ENCODE peak calls at places on chromosome 4, in four cellular contexts. L is Calu3, W is OCI-LY7, S is fibroblast of pulmonary artery. G is an unnamed sample.

GRCh38 chr4:1200425-1201035 is 28.1 kb upstream of the SPON2 start:
- DNase-seq in L (no peak), W (no peak), S (peak), G (peak)

GRCh38 chr4:54233697-54234496 is 4.8 kb downstream of the PDGFRA start:
- DNase-seq in L (peak), W (peak), S (peak), G (peak)

GRCh38 chr4:95219109-95219508 is 329.7 kb downstream of the UNC5C start:
- DNase-seq in L (no peak), W (no peak), S (peak), G (no peak)

GRCh38 chr4:146095091-146095690 is 80.3 kb upstream of the LSM6 start:
- DNase-seq in L (peak), W (peak), S (peak), G (peak)

GRCh38 chr4:78298618-78299017 is 241.5 kb downstream of the FRAS1 start:
- DNase-seq in L (no peak), W (no peak), S (no peak), G (no peak)

GRCh38 chr4:46781434-46782092 is 127.5 kb downstream of the COX7B2 start:
- DNase-seq in L (no peak), W (no peak), S (no peak), G (no peak)

GRCh38 chr4:121822796-121823504 is 733 bp downstream of the CCNA2 start:
- DNase-seq in L (peak), W (peak), S (peak), G (peak)

GRCh38 chr4:48546336-48546735 is 56.3 kb downstream of the ZAR1 start:
- DNase-seq in L (peak), W (peak), S (peak), G (peak)

GRCh38 chr4:79964715-79965345 is 108.2 kb downstream of the ANTXR2 start:
- DNase-seq in L (no peak), W (no peak), S (no peak), G (no peak)

GRCh38 chr4:18020145-18020670 is 1.3 kb downstream of the LCORL start:
- DNase-seq in L (peak), W (peak), S (peak), G (peak)

GRCh38 chr4:1663549-1663948 is 20.6 kb downstream of the FAM53A start:
- DNase-seq in L (no peak), W (no peak), S (no peak), G (no peak)

GRCh38 chr4:75939890-75940691 is 722 bp downstream of the NAAA start:
- DNase-seq in L (peak), W (peak), S (peak), G (peak)

GRCh38 chr4:134202557-134202956 is 968 bp upstream of the PABPC4L start:
- DNase-seq in L (no peak), W (no peak), S (peak), G (no peak)

GRCh38 chr4:80192937-80193336 is 4.4 kb upstream of the PRDM8 start:
- DNase-seq in L (no peak), W (no peak), S (peak), G (no peak)

GRCh38 chr4:174451897-174452296 is 70.4 kb downstream of the HPGD start:
- DNase-seq in L (no peak), W (no peak), S (no peak), G (no peak)

GRCh38 chr4:174450452-174450851 is 71.8 kb downstream of the HPGD start:
- DNase-seq in L (no peak), W (no peak), S (no peak), G (no peak)

GRCh38 chr4:174454815-174455473 is 67.3 kb downstream of the HPGD start:
- DNase-seq in L (no peak), W (no peak), S (no peak), G (no peak)

GRCh38 chr4:174449152-174449551 is 73.1 kb downstream of the HPGD start:
- DNase-seq in L (no peak), W (no peak), S (no peak), G (no peak)

DNA sequence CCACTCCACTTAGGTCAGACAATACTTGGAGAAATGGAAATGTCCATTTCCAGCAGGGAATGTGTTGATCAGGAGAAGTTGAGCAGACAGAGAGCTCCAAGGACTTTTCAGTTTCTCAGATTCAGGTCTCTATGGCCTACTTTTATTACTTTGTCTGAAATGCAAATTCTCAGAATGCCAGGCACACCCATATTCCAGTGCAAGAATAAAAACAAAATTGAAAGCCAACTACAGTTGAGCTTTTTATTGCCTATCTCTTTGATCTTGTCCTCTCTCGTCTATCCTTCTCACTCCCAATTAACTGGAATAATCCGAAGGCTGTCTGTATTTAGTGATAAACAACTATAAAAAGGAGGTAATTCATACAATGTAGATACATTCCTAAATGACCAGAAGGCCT is 72.2 kb downstream of the HPGD start:
- DNase-seq in L (no peak), W (no peak), S (no peak), G (no peak)
- TF ChIP-seq CTCF in L (no peak), W (no peak), S (no peak), G (no peak)

GRCh38 chr4:26322349-26322748 is 1.5 kb downstream of the RBPJ start:
- DNase-seq in L (no peak), W (no peak), S (no peak), G (no peak)

GRCh38 chr4:26320159-26320452 is 708 bp upstream of the RBPJ start:
- DNase-seq in L (peak), W (peak), S (peak), G (peak)

GRCh38 chr4:26319467-26320158 is 1.2 kb upstream of the RBPJ start:
- DNase-seq in L (peak), W (peak), S (peak), G (peak)

GRCh38 chr4:26321326-26322276 is 787 bp downstream of the RBPJ start:
- DNase-seq in L (peak), W (peak), S (peak), G (peak)

DNA sequence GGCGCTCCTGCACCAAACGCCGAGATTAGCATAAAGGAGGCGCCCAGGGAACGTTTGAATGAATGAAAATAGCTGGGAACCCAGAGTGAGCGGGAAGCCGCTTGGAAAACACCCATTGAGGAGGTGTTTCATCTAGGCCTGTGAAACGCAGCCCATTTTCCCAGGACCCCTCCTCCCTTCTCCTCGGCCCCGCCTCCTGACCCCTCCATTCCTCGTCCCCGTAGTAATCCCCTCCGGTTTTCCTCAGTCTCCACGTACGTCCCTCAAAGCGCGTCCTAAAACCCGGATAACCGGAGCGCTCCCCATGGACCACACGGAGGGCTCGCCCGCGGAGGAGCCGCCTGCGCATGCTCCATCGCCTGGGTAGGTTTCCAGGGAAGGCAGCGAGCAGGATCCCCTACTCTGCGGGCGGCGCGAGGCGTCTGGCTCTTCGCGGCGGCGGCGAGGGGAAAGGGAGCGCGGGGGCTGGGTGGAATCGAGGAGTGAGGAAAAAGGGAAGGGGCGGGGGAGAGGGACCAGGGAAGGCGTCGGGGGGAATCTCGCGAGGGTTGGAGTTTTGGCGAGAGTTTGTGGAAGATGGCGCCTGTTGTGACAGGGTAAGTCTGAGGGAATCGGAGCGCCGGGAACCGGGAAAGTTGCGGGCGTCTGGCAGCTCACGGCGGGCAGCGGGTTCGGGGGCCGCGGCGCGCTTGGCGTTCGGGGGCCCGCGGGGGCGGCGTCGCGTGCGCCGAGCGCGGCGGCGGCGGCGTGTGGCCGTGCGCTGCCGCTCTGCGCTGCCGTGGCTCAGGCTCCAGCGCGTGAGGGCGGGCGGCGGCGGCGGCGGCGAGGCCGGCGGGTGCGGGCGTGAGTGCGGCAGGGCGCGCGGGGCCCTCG is at the start of gene RBPJ:
- DNase-seq in L (peak), W (peak), S (peak), G (peak)
- TF ChIP-seq CTCF in L (no peak), W (no peak), S (no peak), G (no peak)

DNA sequence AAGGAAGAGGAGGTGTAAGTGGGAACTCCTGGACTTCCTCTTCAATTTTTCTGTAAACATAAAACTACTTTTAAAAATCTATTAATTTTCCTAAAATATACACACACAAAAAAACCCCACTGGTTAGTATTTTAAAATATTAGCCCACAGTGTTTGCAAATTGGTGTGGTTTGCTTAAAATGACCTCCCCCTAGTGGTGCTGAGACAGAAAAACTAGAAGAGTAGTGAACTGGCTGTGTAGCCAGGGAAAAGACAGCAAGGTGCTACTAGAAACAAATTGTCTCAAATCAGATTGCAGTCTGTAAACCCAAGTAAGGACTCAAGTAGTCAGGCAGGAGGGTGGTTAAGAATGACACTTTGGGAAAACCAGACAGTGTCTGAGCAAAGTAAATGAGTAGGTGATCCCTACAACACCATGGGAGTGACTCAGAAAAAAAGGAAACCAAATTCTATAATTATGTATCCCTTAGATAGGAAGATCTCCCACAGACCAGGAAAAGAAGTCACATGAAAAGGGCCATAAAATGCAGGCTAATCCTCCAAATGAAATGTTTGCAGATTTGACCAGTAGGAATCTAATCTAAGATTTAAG is 26.0 kb downstream of the AMTN start:
- DNase-seq in L (peak), W (peak), S (peak), G (no peak)
- TF ChIP-seq CTCF in L (peak), W (peak), S (peak), G (peak)

GRCh38 chr4:99949999-99950912 is at the start of gene H2AZ1:
- DNase-seq in L (peak), W (peak), S (peak), G (peak)
- TF ChIP-seq CTCF in L (no peak), W (peak), S (no peak), G (no peak)

DNA sequence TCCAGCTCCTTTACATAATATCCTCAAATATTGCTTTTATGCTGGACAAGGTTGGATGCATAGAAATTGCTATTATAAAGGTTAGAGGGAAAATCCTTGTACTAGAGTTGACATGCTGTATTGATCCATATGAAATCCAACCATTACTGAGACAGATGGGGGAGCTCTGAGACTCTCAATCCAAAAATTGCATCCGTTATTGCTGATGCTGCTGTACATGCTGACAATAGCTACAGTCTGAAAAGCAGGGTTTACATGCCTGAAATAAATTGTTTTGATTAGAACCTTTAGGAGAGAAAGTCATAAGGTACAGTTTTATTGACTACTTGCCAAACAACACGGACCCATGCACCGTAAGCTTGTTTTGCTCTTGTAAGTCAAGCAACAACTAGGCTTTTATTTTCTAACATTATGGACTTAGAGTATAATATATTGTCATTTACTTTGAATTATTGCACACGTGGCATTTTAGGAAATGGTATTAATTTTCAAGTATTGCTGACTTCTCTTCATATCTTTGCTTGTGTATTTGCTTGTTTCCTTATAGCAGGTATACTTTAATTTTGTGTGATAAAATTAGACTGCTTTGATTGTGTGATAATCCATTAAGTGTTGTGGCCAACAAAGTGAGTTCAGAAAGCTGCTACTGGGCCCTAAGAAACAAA is 1365.2 kb downstream of the STIM2 start:
- DNase-seq in L (no peak), W (no peak), S (peak), G (no peak)
- TF ChIP-seq CTCF in L (no peak), W (no peak), S (no peak), G (no peak)

GRCh38 chr4:143207555-143207954 is 22.8 kb downstream of the USP38 start:
- DNase-seq in L (no peak), W (peak), S (peak), G (no peak)
- TF ChIP-seq CTCF in L (no peak), W (peak), S (peak), G (no peak)

DNA sequence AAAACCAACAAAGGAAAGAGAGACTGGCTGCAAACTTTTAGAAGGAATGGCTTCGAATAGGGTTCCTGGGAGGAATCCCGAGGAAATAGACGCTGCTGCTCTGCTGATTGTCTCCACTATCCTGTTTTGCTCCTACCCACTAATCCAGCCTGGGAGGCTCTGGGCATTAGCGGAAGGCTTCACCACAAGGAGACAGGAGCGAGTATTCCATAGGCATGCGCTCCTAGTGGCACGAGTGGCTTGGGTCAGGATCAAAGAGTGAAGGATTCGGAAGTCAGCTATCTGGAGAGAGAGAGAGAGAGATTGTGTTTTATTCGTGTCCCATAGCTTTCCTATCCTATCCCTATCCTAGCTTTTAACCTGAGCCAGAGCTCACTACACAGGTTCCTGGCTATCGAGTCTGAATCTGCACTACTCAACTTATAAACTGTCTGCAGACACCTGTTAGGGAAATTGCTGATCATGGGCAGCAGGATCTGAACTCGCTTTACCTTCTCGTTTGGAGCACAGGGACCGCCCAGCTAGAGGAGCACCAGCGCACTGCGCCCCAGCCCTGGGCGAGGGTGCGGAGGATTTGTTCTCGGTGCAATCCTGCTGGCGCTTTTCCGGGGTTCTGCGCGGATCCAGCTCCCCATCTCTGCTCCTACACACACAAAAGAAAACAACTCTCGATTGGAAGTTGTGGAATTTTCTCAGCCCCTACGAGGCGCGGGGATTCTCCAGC is 740 bp upstream of the NPY2R start:
- DNase-seq in L (no peak), W (no peak), S (peak), G (no peak)
- TF ChIP-seq CTCF in L (no peak), W (no peak), S (peak), G (no peak)

GRCh38 chr4:168866635-168867034 is 143.4 kb downstream of the CBR4 start:
- DNase-seq in L (no peak), W (no peak), S (no peak), G (no peak)

GRCh38 chr4:168865854-168866253 is 144.2 kb downstream of the CBR4 start:
- DNase-seq in L (no peak), W (no peak), S (no peak), G (no peak)

GRCh38 chr4:168867128-168867527 is 142.9 kb downstream of the CBR4 start:
- DNase-seq in L (no peak), W (no peak), S (no peak), G (no peak)

GRCh38 chr4:168863719-168864632 is 146.1 kb downstream of the CBR4 start:
- DNase-seq in L (no peak), W (no peak), S (no peak), G (no peak)

DNA sequence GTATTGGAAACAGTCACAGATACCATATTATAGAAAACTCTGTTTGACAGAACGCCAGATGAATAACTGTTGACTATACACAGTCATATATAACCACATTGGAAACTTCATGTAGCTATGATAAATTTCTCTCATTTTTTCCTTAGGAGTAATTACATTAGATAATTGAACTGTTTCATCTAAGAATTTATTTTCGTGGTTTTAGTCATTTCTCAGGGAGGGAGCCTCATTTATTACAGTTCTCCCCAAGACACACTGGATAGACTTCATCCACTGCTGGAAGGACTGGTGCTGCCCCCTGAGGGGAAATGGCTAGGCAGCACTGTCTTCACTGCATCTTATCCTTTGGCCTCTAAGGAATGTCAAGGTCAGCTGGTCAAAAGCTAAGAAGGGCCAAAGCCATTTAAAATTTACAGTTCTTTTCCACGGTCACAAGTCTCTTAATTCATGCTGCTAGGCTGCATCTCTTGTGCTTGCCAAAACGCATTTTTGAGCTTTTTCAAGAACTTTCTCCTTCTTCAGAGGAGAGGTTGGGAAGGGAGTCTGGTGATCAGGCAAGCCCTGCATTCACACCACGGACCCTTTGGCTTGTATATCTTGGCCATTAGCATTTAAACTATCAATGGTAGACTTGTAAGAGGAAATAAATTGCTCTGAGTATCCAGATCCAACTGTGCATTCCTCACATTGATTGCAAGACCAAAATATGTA is 145.1 kb downstream of the CBR4 start:
- DNase-seq in L (no peak), W (no peak), S (peak), G (no peak)
- TF ChIP-seq CTCF in L (no peak), W (peak), S (peak), G (no peak)

DNA sequence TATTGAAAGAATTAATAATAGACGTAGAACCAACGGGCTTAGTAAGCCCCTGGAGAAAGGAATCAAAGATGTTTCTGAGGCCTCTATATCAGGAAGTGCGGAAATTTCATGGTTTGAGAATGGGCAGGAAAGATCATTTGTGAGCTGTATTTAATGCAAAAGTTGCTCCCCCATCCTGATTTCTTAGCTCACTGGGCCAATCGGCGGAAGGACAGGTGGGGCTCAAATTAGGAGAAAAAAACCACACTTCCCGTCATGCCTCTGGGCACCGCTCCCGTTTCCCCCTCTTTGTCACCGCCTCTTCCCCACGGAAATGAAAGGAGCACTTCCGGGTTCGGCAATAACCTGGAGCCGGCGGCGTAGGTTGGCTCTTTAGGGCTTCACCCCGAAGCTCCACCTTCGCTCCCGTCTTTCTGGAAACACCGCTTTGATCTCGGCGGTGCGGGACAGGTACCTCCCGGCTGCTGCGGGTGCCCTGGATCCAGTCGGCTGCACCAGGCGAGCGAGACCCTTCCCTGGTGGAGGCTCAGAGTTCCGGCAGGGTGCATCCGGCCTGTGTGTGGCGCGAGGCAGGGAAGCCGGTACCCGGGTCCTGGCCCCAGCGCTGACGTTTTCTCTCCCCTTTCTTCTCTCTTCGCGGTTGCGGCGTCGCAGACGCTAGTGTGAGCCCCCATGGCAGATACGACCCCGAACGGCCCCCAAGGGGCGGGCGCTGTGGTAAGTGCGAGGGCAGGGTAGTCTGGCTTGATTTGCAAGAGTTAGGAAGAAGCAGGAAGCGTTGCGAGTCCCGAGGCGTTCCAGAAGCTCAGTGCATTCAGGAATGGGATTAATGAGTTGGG is at the start of gene TMEM33:
- DNase-seq in L (peak), W (peak), S (peak), G (peak)
- TF ChIP-seq CTCF in L (no peak), W (peak), S (no peak), G (no peak)

GRCh38 chr4:180657881-180658280 is 1585.3 kb upstream of the TENM3 start:
- DNase-seq in L (no peak), W (no peak), S (no peak), G (no peak)
- TF ChIP-seq CTCF in L (no peak), W (no peak), S (no peak), G (no peak)